ENCODE peak calls at places on chromosomes 12 and 14, in five cellular contexts. One of them, this sample, is unnamed.

GRCh38 chr12:49603721-49604120 is 1.7 kb downstream of the FAM186B start:
- DNase-seq in CD8-positive, alpha-beta T cell: no peak
- DNase-seq in heart right ventricle: no peak
- DNase-seq in uterus: no peak
- DNase-seq in PC-3: no peak
- DNase-seq in this sample: no peak

GRCh38 chr12:62785941-62786559 is 148.9 kb downstream of the PPM1H start:
- DNase-seq in CD8-positive, alpha-beta T cell: no peak
- DNase-seq in heart right ventricle: peak; percentile 27
- DNase-seq in uterus: no peak
- DNase-seq in PC-3: peak; percentile 98
- DNase-seq in this sample: peak; percentile 95

GRCh38 chr12:98754095-98754494 is 109.0 kb downstream of the APAF1 start:
- DNase-seq in CD8-positive, alpha-beta T cell: no peak
- DNase-seq in heart right ventricle: no peak
- DNase-seq in uterus: no peak
- DNase-seq in PC-3: peak; percentile 94
- DNase-seq in this sample: peak; percentile 23

GRCh38 chr14:21874167-21874566 is 200.5 kb upstream of the OR4E1 start:
- DNase-seq in CD8-positive, alpha-beta T cell: no peak
- DNase-seq in heart right ventricle: no peak
- DNase-seq in uterus: no peak
- DNase-seq in PC-3: no peak
- DNase-seq in this sample: no peak

GRCh38 chr12:116691205-116691604 is 46.7 kb downstream of the SPRING1 start:
- DNase-seq in CD8-positive, alpha-beta T cell: no peak
- DNase-seq in heart right ventricle: no peak
- DNase-seq in uterus: no peak
- DNase-seq in PC-3: no peak
- DNase-seq in this sample: no peak

GRCh38 chr14:67187826-67188225 is 1.4 kb upstream of the GARIN2 start:
- DNase-seq in CD8-positive, alpha-beta T cell: no peak
- DNase-seq in heart right ventricle: no peak
- DNase-seq in uterus: no peak
- DNase-seq in PC-3: peak; percentile 98
- DNase-seq in this sample: peak; percentile 79

GRCh38 chr14:104696671-104697316 is 7.4 kb downstream of the INF2 start:
- DNase-seq in CD8-positive, alpha-beta T cell: no peak
- DNase-seq in heart right ventricle: no peak
- DNase-seq in uterus: no peak
- DNase-seq in PC-3: no peak
- DNase-seq in this sample: no peak

GRCh38 chr14:98994571-98994970 is 277.4 kb downstream of the BCL11B start:
- DNase-seq in CD8-positive, alpha-beta T cell: no peak
- DNase-seq in heart right ventricle: no peak
- DNase-seq in uterus: no peak
- DNase-seq in PC-3: no peak
- DNase-seq in this sample: no peak

GRCh38 chr14:95690815-95691214 is 4.6 kb downstream of the TCL1B start:
- DNase-seq in CD8-positive, alpha-beta T cell: no peak
- DNase-seq in heart right ventricle: no peak
- DNase-seq in uterus: no peak
- DNase-seq in PC-3: no peak
- DNase-seq in this sample: no peak

GRCh38 chr14:69713127-69713800 is 53.7 kb upstream of the SRSF5 start:
- DNase-seq in CD8-positive, alpha-beta T cell: no peak
- DNase-seq in heart right ventricle: no peak
- DNase-seq in uterus: no peak
- DNase-seq in PC-3: no peak
- DNase-seq in this sample: peak; percentile 81

GRCh38 chr14:35068238-35069012 is 22.4 kb downstream of the FAM177A1 start:
- DNase-seq in CD8-positive, alpha-beta T cell: no peak
- DNase-seq in heart right ventricle: no peak
- DNase-seq in uterus: no peak
- DNase-seq in PC-3: no peak
- DNase-seq in this sample: no peak

GRCh38 chr12:51388066-51388799 is 3.0 kb downstream of the GALNT6 start:
- DNase-seq in CD8-positive, alpha-beta T cell: no peak
- DNase-seq in heart right ventricle: no peak
- DNase-seq in uterus: no peak
- DNase-seq in PC-3: peak; percentile 82
- DNase-seq in this sample: peak; percentile 42

GRCh38 chr14:106459971-106460730 is 933.8 kb downstream of the TMEM121 start:
- DNase-seq in CD8-positive, alpha-beta T cell: peak; percentile 50
- DNase-seq in heart right ventricle: peak; percentile 11
- DNase-seq in uterus: no peak
- DNase-seq in PC-3: no peak
- DNase-seq in this sample: no peak

GRCh38 chr12:120668091-120668796 is 18.7 kb upstream of the MLEC start:
- DNase-seq in CD8-positive, alpha-beta T cell: no peak
- DNase-seq in heart right ventricle: no peak
- DNase-seq in uterus: no peak
- DNase-seq in PC-3: no peak
- DNase-seq in this sample: no peak

GRCh38 chr14:63290741-63291286 is 27.9 kb downstream of the GPHB5 start:
- DNase-seq in CD8-positive, alpha-beta T cell: no peak
- DNase-seq in heart right ventricle: no peak
- DNase-seq in uterus: no peak
- DNase-seq in PC-3: no peak
- DNase-seq in this sample: no peak

GRCh38 chr12:22190-22529 is 44.4 kb upstream of the IQSEC3 start:
- DNase-seq in CD8-positive, alpha-beta T cell: no peak
- DNase-seq in heart right ventricle: no peak
- DNase-seq in uterus: no peak
- DNase-seq in PC-3: peak; percentile 1
- DNase-seq in this sample: no peak

GRCh38 chr14:58662028-58662427 is 24.3 kb downstream of the DACT1 start:
- DNase-seq in CD8-positive, alpha-beta T cell: no peak
- DNase-seq in heart right ventricle: no peak
- DNase-seq in uterus: no peak
- DNase-seq in PC-3: no peak
- DNase-seq in this sample: no peak

GRCh38 chr14:58663494-58664111 is 25.8 kb downstream of the DACT1 start:
- DNase-seq in CD8-positive, alpha-beta T cell: no peak
- DNase-seq in heart right ventricle: no peak
- DNase-seq in uterus: no peak
- DNase-seq in PC-3: no peak
- DNase-seq in this sample: peak; percentile 95

GRCh38 chr14:65469903-65470302 is 57.4 kb downstream of the FUT8 start:
- DNase-seq in CD8-positive, alpha-beta T cell: no peak
- DNase-seq in heart right ventricle: no peak
- DNase-seq in uterus: no peak
- DNase-seq in PC-3: no peak
- DNase-seq in this sample: no peak

GRCh38 chr14:53020193-53020932 is 69.5 kb upstream of the FERMT2 start:
- DNase-seq in CD8-positive, alpha-beta T cell: no peak
- DNase-seq in heart right ventricle: no peak
- DNase-seq in uterus: no peak
- DNase-seq in PC-3: no peak
- DNase-seq in this sample: no peak

GRCh38 chr12:67299526-67299925 is 30.4 kb downstream of the CAND1 start:
- DNase-seq in CD8-positive, alpha-beta T cell: no peak
- DNase-seq in heart right ventricle: no peak
- DNase-seq in uterus: no peak
- DNase-seq in PC-3: no peak
- DNase-seq in this sample: no peak

GRCh38 chr12:230925-231671 is 17.1 kb upstream of the SLC6A12 start:
- DNase-seq in CD8-positive, alpha-beta T cell: no peak
- DNase-seq in heart right ventricle: no peak
- DNase-seq in uterus: peak; percentile 8
- DNase-seq in PC-3: no peak
- DNase-seq in this sample: no peak

GRCh38 chr12:3564861-3565260 is 73.9 kb downstream of the PRMT8 start:
- DNase-seq in CD8-positive, alpha-beta T cell: no peak
- DNase-seq in heart right ventricle: no peak
- DNase-seq in uterus: no peak
- DNase-seq in PC-3: no peak
- DNase-seq in this sample: no peak

GRCh38 chr12:72024613-72025012 is 86.0 kb downstream of the TPH2 start:
- DNase-seq in CD8-positive, alpha-beta T cell: no peak
- DNase-seq in heart right ventricle: no peak
- DNase-seq in uterus: no peak
- DNase-seq in PC-3: no peak
- DNase-seq in this sample: no peak

GRCh38 chr12:12010277-12011031 is 60.3 kb upstream of the BCL2L14 start:
- DNase-seq in CD8-positive, alpha-beta T cell: no peak
- DNase-seq in heart right ventricle: peak; percentile 41
- DNase-seq in uterus: no peak
- DNase-seq in PC-3: peak; percentile 54
- DNase-seq in this sample: no peak

GRCh38 chr14:81400852-81401251 is 728 bp upstream of the STON2 start:
- DNase-seq in CD8-positive, alpha-beta T cell: no peak
- DNase-seq in heart right ventricle: no peak
- DNase-seq in uterus: peak; percentile 22
- DNase-seq in PC-3: peak; percentile 99
- DNase-seq in this sample: peak; percentile 97

GRCh38 chr12:43151406-43152080 is 400.5 kb downstream of the ADAMTS20 start:
- DNase-seq in CD8-positive, alpha-beta T cell: no peak
- DNase-seq in heart right ventricle: no peak
- DNase-seq in uterus: no peak
- DNase-seq in PC-3: no peak
- DNase-seq in this sample: no peak

GRCh38 chr14:32471183-32471582 is 142.1 kb downstream of the AKAP6 start:
- DNase-seq in CD8-positive, alpha-beta T cell: no peak
- DNase-seq in heart right ventricle: no peak
- DNase-seq in uterus: no peak
- DNase-seq in PC-3: no peak
- DNase-seq in this sample: no peak

GRCh38 chr14:32472081-32472480 is 143.0 kb downstream of the AKAP6 start:
- DNase-seq in CD8-positive, alpha-beta T cell: no peak
- DNase-seq in heart right ventricle: no peak
- DNase-seq in uterus: no peak
- DNase-seq in PC-3: no peak
- DNase-seq in this sample: no peak

GRCh38 chr14:32468955-32469354 is 139.9 kb downstream of the AKAP6 start:
- DNase-seq in CD8-positive, alpha-beta T cell: no peak
- DNase-seq in heart right ventricle: no peak
- DNase-seq in uterus: no peak
- DNase-seq in PC-3: peak; percentile 75
- DNase-seq in this sample: peak; percentile 91

GRCh38 chr14:32470161-32470705 is 141.1 kb downstream of the AKAP6 start:
- DNase-seq in CD8-positive, alpha-beta T cell: no peak
- DNase-seq in heart right ventricle: no peak
- DNase-seq in uterus: no peak
- DNase-seq in PC-3: peak; percentile 56
- DNase-seq in this sample: peak; percentile 80

GRCh38 chr14:32469388-32470160 is 140.5 kb downstream of the AKAP6 start:
- DNase-seq in CD8-positive, alpha-beta T cell: no peak
- DNase-seq in heart right ventricle: no peak
- DNase-seq in uterus: no peak
- DNase-seq in PC-3: peak; percentile 67
- DNase-seq in this sample: peak; percentile 64
- H3K4me1 ChIP-seq in CD8-positive, alpha-beta T cell: no peaks in the 10 kb centered on the region
- H3K4me1 ChIP-seq in heart right ventricle: peaks cover 26% of the 10 kb centered on the region
- H3K4me1 ChIP-seq in uterus: no peaks in the 10 kb centered on the region
- H3K4me1 ChIP-seq in PC-3: peaks cover 57% of the 10 kb centered on the region
- H3K4me1 ChIP-seq in this sample: peaks cover 59% of the 10 kb centered on the region

GRCh38 chr12:65618574-65618973 is 205.7 kb upstream of the HMGA2 start:
- DNase-seq in CD8-positive, alpha-beta T cell: no peak
- DNase-seq in heart right ventricle: no peak
- DNase-seq in uterus: no peak
- DNase-seq in PC-3: no peak
- DNase-seq in this sample: no peak

GRCh38 chr12:65620026-65620425 is 204.3 kb upstream of the HMGA2 start:
- DNase-seq in CD8-positive, alpha-beta T cell: no peak
- DNase-seq in heart right ventricle: no peak
- DNase-seq in uterus: no peak
- DNase-seq in PC-3: no peak
- DNase-seq in this sample: no peak

GRCh38 chr12:65616022-65616421 is 208.3 kb upstream of the HMGA2 start:
- DNase-seq in CD8-positive, alpha-beta T cell: no peak
- DNase-seq in heart right ventricle: no peak
- DNase-seq in uterus: no peak
- DNase-seq in PC-3: no peak
- DNase-seq in this sample: no peak

GRCh38 chr12:65622056-65622455 is 202.2 kb upstream of the HMGA2 start:
- DNase-seq in CD8-positive, alpha-beta T cell: no peak
- DNase-seq in heart right ventricle: no peak
- DNase-seq in uterus: no peak
- DNase-seq in PC-3: no peak
- DNase-seq in this sample: no peak

DNA sequence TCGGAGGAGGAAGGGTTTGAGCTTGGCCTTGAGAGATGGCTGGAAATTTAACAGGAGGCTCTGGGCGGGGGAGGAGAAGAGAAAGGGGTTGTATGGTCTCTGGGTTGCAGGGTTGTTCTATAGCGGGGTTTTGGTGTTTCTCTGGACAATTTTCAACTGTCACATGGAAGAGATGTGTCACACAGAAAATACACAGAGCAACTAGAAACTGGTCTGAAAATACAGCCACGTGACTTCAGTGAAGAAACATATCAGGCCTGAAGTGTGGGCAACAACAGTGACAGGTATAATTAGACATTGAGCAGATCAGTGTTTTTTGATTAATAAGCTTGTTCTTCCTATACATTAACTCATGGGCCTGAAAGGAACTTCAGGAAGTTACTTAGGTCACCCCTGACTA is 205.3 kb upstream of the HMGA2 start:
- DNase-seq in CD8-positive, alpha-beta T cell: no peak
- DNase-seq in heart right ventricle: no peak
- DNase-seq in uterus: no peak
- DNase-seq in PC-3: no peak
- DNase-seq in this sample: no peak
- H3K27ac ChIP-seq in CD8-positive, alpha-beta T cell: no peak overlapping the region
- H3K27ac ChIP-seq in heart right ventricle: no peak overlapping the region
- H3K27ac ChIP-seq in uterus: no peak overlapping the region
- H3K27ac ChIP-seq in PC-3: no peak overlapping the region
- H3K27ac ChIP-seq in this sample: no peak overlapping the region

GRCh38 chr14:38199768-38200167 is 7.9 kb upstream of the SSTR1 start:
- DNase-seq in CD8-positive, alpha-beta T cell: no peak
- DNase-seq in heart right ventricle: no peak
- DNase-seq in uterus: no peak
- DNase-seq in PC-3: peak; percentile 59
- DNase-seq in this sample: no peak
- H3K4me1 ChIP-seq in CD8-positive, alpha-beta T cell: peaks cover 4% of the 10 kb centered on the region
- H3K4me1 ChIP-seq in heart right ventricle: no peaks in the 10 kb centered on the region
- H3K4me1 ChIP-seq in uterus: no peaks in the 10 kb centered on the region
- H3K4me1 ChIP-seq in PC-3: peaks cover 25% of the 10 kb centered on the region
- H3K4me1 ChIP-seq in this sample: no peaks in the 10 kb centered on the region

DNA sequence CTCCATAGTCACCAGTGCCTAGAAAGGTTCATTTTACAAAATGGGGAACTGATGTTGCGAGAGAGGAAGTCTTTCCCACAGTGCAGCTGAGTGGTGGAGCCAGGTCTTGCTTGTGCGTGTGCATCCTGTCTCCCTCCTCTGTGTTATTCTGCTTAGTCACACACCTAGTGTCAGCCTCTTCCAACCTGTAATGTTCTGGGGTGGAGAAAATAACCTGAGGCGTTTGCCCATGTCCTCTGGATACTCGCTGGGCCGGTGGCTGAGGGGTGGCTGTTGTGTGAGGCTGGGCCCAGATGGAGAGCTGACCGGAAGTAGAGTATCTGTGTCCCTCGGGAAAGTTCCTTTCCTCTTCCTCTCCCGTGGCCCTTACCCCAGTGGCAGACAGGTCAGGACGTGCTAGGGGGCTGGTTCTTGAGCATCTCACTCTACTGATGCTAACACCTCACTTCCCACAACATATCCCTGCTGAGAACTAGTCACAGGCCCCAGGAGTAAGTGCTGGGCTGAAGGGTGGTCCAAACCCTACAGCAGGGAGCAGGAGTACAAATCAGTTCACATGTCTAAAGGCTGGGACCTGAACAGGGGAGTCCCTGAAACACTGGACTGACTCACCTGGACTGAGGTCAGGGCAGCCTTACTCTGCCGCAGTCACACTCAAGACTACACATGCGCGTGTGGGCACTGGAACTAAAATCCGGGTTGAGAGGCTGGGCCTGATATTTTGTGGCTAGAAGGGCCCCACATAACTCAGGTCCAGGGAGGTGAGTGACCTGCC is 7.0 kb downstream of the MLF2 start:
- DNase-seq in CD8-positive, alpha-beta T cell: no peak
- DNase-seq in heart right ventricle: no peak
- DNase-seq in uterus: no peak
- DNase-seq in PC-3: no peak
- DNase-seq in this sample: peak; percentile 50
- H3K27ac ChIP-seq in CD8-positive, alpha-beta T cell: no peak overlapping the region
- H3K27ac ChIP-seq in heart right ventricle: peak overlapping the region; percentile 40
- H3K27ac ChIP-seq in uterus: no peak overlapping the region
- H3K27ac ChIP-seq in PC-3: peak overlapping the region; percentile 23
- H3K27ac ChIP-seq in this sample: peak overlapping the region; percentile 46

This sample was measured in foreskin keratinocyte.